ENCODE peak calls at places on chromosome 21, in six cellular contexts. One of them, this sample, is unnamed.

GRCh38 chr21:20570824-20571232 is 427.4 kb upstream of the NCAM2 start:
- DNase-seq in GM20000: no peak
- DNase-seq in kidney tubule cell: no peak
- DNase-seq in activated CD8-positive, alpha-beta memory T cell treated with anti-CD3 and anti-CD28 coated beads, Interleukin-2, amount 50 U/mL, for 4 hours: no peak
- DNase-seq in stomach: no peak
- DNase-seq in bronchial epithelial cell: peak; percentile 4
- DNase-seq in this sample: no peak

GRCh38 chr21:24436236-24436635 is 1171.0 kb downstream of the MRPL39 start:
- DNase-seq in bronchial epithelial cell: no peak
- DNase-seq in stomach: no peak
- DNase-seq in activated CD8-positive, alpha-beta memory T cell treated with anti-CD3 and anti-CD28 coated beads, Interleukin-2, amount 50 U/mL, for 4 hours: no peak
- DNase-seq in GM20000: no peak
- DNase-seq in kidney tubule cell: no peak
- DNase-seq in this sample: no peak

GRCh38 chr21:21715286-21715969 is 717.2 kb downstream of the NCAM2 start:
- DNase-seq in kidney tubule cell: no peak
- DNase-seq in bronchial epithelial cell: no peak
- DNase-seq in activated CD8-positive, alpha-beta memory T cell treated with anti-CD3 and anti-CD28 coated beads, Interleukin-2, amount 50 U/mL, for 4 hours: no peak
- DNase-seq in stomach: no peak
- DNase-seq in GM20000: no peak
- DNase-seq in this sample: no peak

GRCh38 chr21:39003982-39004775 is 179.1 kb downstream of the PSMG1 start:
- DNase-seq in GM20000: no peak
- DNase-seq in activated CD8-positive, alpha-beta memory T cell treated with anti-CD3 and anti-CD28 coated beads, Interleukin-2, amount 50 U/mL, for 4 hours: no peak
- DNase-seq in bronchial epithelial cell: peak; percentile 28
- DNase-seq in stomach: no peak
- DNase-seq in kidney tubule cell: no peak
- DNase-seq in this sample: no peak

GRCh38 chr21:15514073-15514946 is 215.5 kb upstream of the USP25 start:
- DNase-seq in stomach: no peak
- DNase-seq in kidney tubule cell: no peak
- DNase-seq in bronchial epithelial cell: no peak
- DNase-seq in activated CD8-positive, alpha-beta memory T cell treated with anti-CD3 and anti-CD28 coated beads, Interleukin-2, amount 50 U/mL, for 4 hours: peak; percentile 28
- DNase-seq in GM20000: peak; percentile 56
- DNase-seq in this sample: no peak

GRCh38 chr21:15206514-15206913 is 141.7 kb upstream of the NRIP1 start:
- DNase-seq in activated CD8-positive, alpha-beta memory T cell treated with anti-CD3 and anti-CD28 coated beads, Interleukin-2, amount 50 U/mL, for 4 hours: no peak
- DNase-seq in kidney tubule cell: no peak
- DNase-seq in GM20000: peak; percentile 65
- DNase-seq in bronchial epithelial cell: no peak
- DNase-seq in stomach: no peak
- DNase-seq in this sample: no peak

GRCh38 chr21:44952116-44952928 is 12.5 kb downstream of the SLX9 start:
- DNase-seq in stomach: no peak
- DNase-seq in GM20000: no peak
- DNase-seq in activated CD8-positive, alpha-beta memory T cell treated with anti-CD3 and anti-CD28 coated beads, Interleukin-2, amount 50 U/mL, for 4 hours: no peak
- DNase-seq in kidney tubule cell: no peak
- DNase-seq in bronchial epithelial cell: no peak
- DNase-seq in this sample: no peak

GRCh38 chr21:45870421-45870820 is 111.1 kb upstream of the COL6A1 start:
- DNase-seq in GM20000: no peak
- DNase-seq in activated CD8-positive, alpha-beta memory T cell treated with anti-CD3 and anti-CD28 coated beads, Interleukin-2, amount 50 U/mL, for 4 hours: no peak
- DNase-seq in stomach: peak; percentile 19
- DNase-seq in bronchial epithelial cell: no peak
- DNase-seq in kidney tubule cell: no peak
- DNase-seq in this sample: no peak

GRCh38 chr21:20739421-20739820 is 258.8 kb upstream of the NCAM2 start:
- DNase-seq in activated CD8-positive, alpha-beta memory T cell treated with anti-CD3 and anti-CD28 coated beads, Interleukin-2, amount 50 U/mL, for 4 hours: no peak
- DNase-seq in kidney tubule cell: no peak
- DNase-seq in stomach: no peak
- DNase-seq in bronchial epithelial cell: no peak
- DNase-seq in GM20000: no peak
- DNase-seq in this sample: peak; percentile 30

GRCh38 chr21:31293986-31294385 is 50.1 kb downstream of the TIAM1 start:
- DNase-seq in stomach: no peak
- DNase-seq in GM20000: no peak
- DNase-seq in kidney tubule cell: peak; percentile 84
- DNase-seq in bronchial epithelial cell: peak; percentile 91
- DNase-seq in activated CD8-positive, alpha-beta memory T cell treated with anti-CD3 and anti-CD28 coated beads, Interleukin-2, amount 50 U/mL, for 4 hours: peak; percentile 46
- DNase-seq in this sample: no peak

GRCh38 chr21:31732538-31732864 is 583 bp upstream of the SCAF4 start:
- DNase-seq in stomach: no peak
- DNase-seq in GM20000: no peak
- DNase-seq in kidney tubule cell: no peak
- DNase-seq in activated CD8-positive, alpha-beta memory T cell treated with anti-CD3 and anti-CD28 coated beads, Interleukin-2, amount 50 U/mL, for 4 hours: no peak
- DNase-seq in bronchial epithelial cell: no peak
- DNase-seq in this sample: no peak

GRCh38 chr21:28705616-28706015 is 287.1 kb downstream of the LTN1 start:
- DNase-seq in stomach: no peak
- DNase-seq in kidney tubule cell: no peak
- DNase-seq in activated CD8-positive, alpha-beta memory T cell treated with anti-CD3 and anti-CD28 coated beads, Interleukin-2, amount 50 U/mL, for 4 hours: no peak
- DNase-seq in GM20000: no peak
- DNase-seq in bronchial epithelial cell: no peak
- DNase-seq in this sample: no peak

GRCh38 chr21:14763695-14764064 is 217.6 kb upstream of the SAMSN1 start:
- DNase-seq in stomach: no peak
- DNase-seq in GM20000: no peak
- DNase-seq in activated CD8-positive, alpha-beta memory T cell treated with anti-CD3 and anti-CD28 coated beads, Interleukin-2, amount 50 U/mL, for 4 hours: no peak
- DNase-seq in bronchial epithelial cell: no peak
- DNase-seq in kidney tubule cell: no peak
- DNase-seq in this sample: no peak

GRCh38 chr21:32524010-32524719 is 61.2 kb downstream of the TCP10L start:
- DNase-seq in kidney tubule cell: peak; percentile 72
- DNase-seq in bronchial epithelial cell: peak; percentile 78
- DNase-seq in stomach: no peak
- DNase-seq in activated CD8-positive, alpha-beta memory T cell treated with anti-CD3 and anti-CD28 coated beads, Interleukin-2, amount 50 U/mL, for 4 hours: no peak
- DNase-seq in GM20000: no peak
- DNase-seq in this sample: no peak